ENCODE peak calls at places on chromosomes 6 and 20, in six cellular contexts. A is NCI-H345, M is ELF-1, J is IMR-90, F is SK-MEL-5, Y is NCI-H1694. Q is an unnamed sample.

GRCh38 chr20:20491110-20491783 is 123.3 kb downstream of the INSM1 start:
- DNase-seq in A (no peak), M (no peak), J (peak; percentile 82), F (no peak), Y (no peak), Q (no peak)

GRCh38 chr20:33211817-33212424 is 5.2 kb upstream of the BPIFA3 start:
- DNase-seq in A (peak; percentile 59), M (peak; percentile 58), J (peak; percentile 33), F (peak; percentile 85), Y (peak; percentile 32), Q (peak; percentile 86)

GRCh38 chr6:96505363-96505762 is 16.2 kb upstream of the UFL1 start:
- DNase-seq in A (no peak), M (no peak), J (no peak), F (no peak), Y (no peak), Q (no peak)

GRCh38 chr6:1348675-1349074 is 36.8 kb downstream of the FOXQ1 start:
- DNase-seq in A (no peak), M (peak; percentile 28), J (peak; percentile 55), F (no peak), Y (no peak), Q (peak; percentile 32)

GRCh38 chr20:44910690-44911262 is 916 bp downstream of the PABPC1L start:
- DNase-seq in A (peak; percentile 22), M (peak; percentile 65), J (no peak), F (no peak), Y (no peak), Q (peak; percentile 31)

GRCh38 chr6:22146581-22147468 is 150.0 kb downstream of the PRL start:
- DNase-seq in A (no peak), M (no peak), J (no peak), F (peak; percentile 10), Y (peak; percentile 58), Q (no peak)

GRCh38 chr20:36093025-36093803 is 61.3 kb upstream of the EPB41L1 start:
- DNase-seq in A (peak; percentile 58), M (no peak), J (no peak), F (no peak), Y (no peak), Q (peak; percentile 41)

GRCh38 chr6:41093729-41094128 is 21.0 kb downstream of the NFYA start:
- DNase-seq in A (no peak), M (no peak), J (peak; percentile 41), F (peak; percentile 48), Y (no peak), Q (no peak)

GRCh38 chr6:137145421-137145820 is 28.0 kb downstream of the IL22RA2 start:
- DNase-seq in A (no peak), M (no peak), J (no peak), F (no peak), Y (no peak), Q (no peak)

GRCh38 chr20:58421497-58421850 is 32.4 kb downstream of the VAPB start:
- DNase-seq in A (no peak), M (no peak), J (no peak), F (no peak), Y (no peak), Q (no peak)

GRCh38 chr6:34559651-34560365 is 3.7 kb upstream of the SPDEF start:
- DNase-seq in A (peak; percentile 8), M (peak; percentile 55), J (no peak), F (no peak), Y (no peak), Q (no peak)

GRCh38 chr20:3072530-3073250 is 1.3 kb downstream of the OXT start:
- DNase-seq in A (no peak), M (no peak), J (no peak), F (no peak), Y (no peak), Q (no peak)

GRCh38 chr6:92690997-92691599 is 728.3 kb downstream of the EPHA7 start:
- DNase-seq in A (no peak), M (peak; percentile 11), J (peak; percentile 82), F (no peak), Y (no peak), Q (no peak)

GRCh38 chr6:99514089-99514488 is 1.1 kb downstream of the USP45 start:
- DNase-seq in A (no peak), M (no peak), J (peak; percentile 15), F (no peak), Y (no peak), Q (peak; percentile 9)

GRCh38 chr20:19448632-19449031 is 236.2 kb downstream of the SLC24A3 start:
- DNase-seq in A (no peak), M (no peak), J (no peak), F (no peak), Y (no peak), Q (no peak)

GRCh38 chr6:53464942-53465460 is 79.9 kb downstream of the GCLC start:
- DNase-seq in A (no peak), M (peak; percentile 10), J (peak; percentile 10), F (no peak), Y (no peak), Q (no peak)

GRCh38 chr20:62587757-62588402 is 54.4 kb upstream of the SLCO4A1 start:
- DNase-seq in A (no peak), M (no peak), J (no peak), F (no peak), Y (no peak), Q (peak; percentile 82)

GRCh38 chr6:27608916-27609883 is 136.3 kb upstream of the ZNF184 start:
- DNase-seq in A (no peak), M (peak; percentile 80), J (peak; percentile 60), F (peak; percentile 97), Y (no peak), Q (peak; percentile 78)

GRCh38 chr6:157629220-157629619 is 193.8 kb upstream of the SNX9 start:
- DNase-seq in A (no peak), M (peak; percentile 36), J (peak; percentile 41), F (no peak), Y (no peak), Q (no peak)

GRCh38 chr6:40755749-40756452 is 168.7 kb upstream of the LRFN2 start:
- DNase-seq in A (no peak), M (no peak), J (peak; percentile 44), F (no peak), Y (no peak), Q (no peak)

GRCh38 chr6:138465007-138465645 is 34.2 kb downstream of the NHSL1 start:
- DNase-seq in A (no peak), M (no peak), J (peak; percentile 98), F (peak; percentile 62), Y (no peak), Q (no peak)

GRCh38 chr6:39452306-39452705 is 129.8 kb upstream of the KCNK16 start:
- DNase-seq in A (no peak), M (no peak), J (peak; percentile 3), F (peak; percentile 6), Y (no peak), Q (no peak)

GRCh38 chr6:24802271-24803059 is 3.7 kb upstream of the ARMH2 start:
- DNase-seq in A (no peak), M (peak; percentile 51), J (peak; percentile 48), F (no peak), Y (no peak), Q (no peak)

GRCh38 chr6:44003345-44004061 is 123.7 kb downstream of the MRPL14 start:
- DNase-seq in A (no peak), M (peak; percentile 61), J (no peak), F (no peak), Y (no peak), Q (peak; percentile 45)

GRCh38 chr6:163367388-163368183 is 46.9 kb upstream of the QKI start:
- DNase-seq in A (no peak), M (peak; percentile 28), J (no peak), F (no peak), Y (no peak), Q (no peak)

GRCh38 chr6:143325379-143326140 is 124.9 kb downstream of the ADAT2 start:
- DNase-seq in A (no peak), M (no peak), J (peak; percentile 39), F (no peak), Y (no peak), Q (no peak)

GRCh38 chr6:169070506-169071176 is 183.0 kb downstream of the THBS2 start:
- DNase-seq in A (no peak), M (peak; percentile 23), J (peak; percentile 100), F (peak; percentile 96), Y (no peak), Q (no peak)